ENCODE peak calls at places on chromosomes 11 and 22, in seven cellular contexts. Q is heart left ventricle; G is GM23338; D is kidney; A is colonic mucosa; Z is CD4-positive, CD25-positive, alpha-beta regulatory T cell; X is substantia nigra. I is an unnamed sample.

GRCh38 chr22:26554956-26555355 is 35.0 kb downstream of the TPST2 start:
- DNase-seq in A (no peak), X (no peak), Z (no peak), Q (no peak), D (no peak), G (peak; percentile 87), I (no peak)

GRCh38 chr11:126467046-126467370 is 111.5 kb downstream of the ST3GAL4 start:
- DNase-seq in X (no peak), Q (no peak), G (no peak), D (no peak), Z (no peak), A (no peak), I (no peak)

GRCh38 chr11:5369793-5370192 is 13.8 kb upstream of the OR51M1 start:
- DNase-seq in Q (no peak), A (no peak), Z (no peak), D (no peak), X (no peak), G (peak; percentile 34), I (no peak)

GRCh38 chr11:57349491-57350274 is 11.5 kb downstream of the P2RX3 start:
- DNase-seq in D (peak; percentile 82), G (peak; percentile 85), Q (peak; percentile 79), Z (peak; percentile 39), X (peak; percentile 46), A (peak; percentile 68), I (peak; percentile 36)

GRCh38 chr11:122954455-122954854 is 27.2 kb downstream of the BSX start:
- DNase-seq in X (no peak), Z (no peak), Q (no peak), G (no peak), D (no peak), A (no peak), I (no peak)

GRCh38 chr22:30861688-30862552 is 106.7 kb downstream of the MORC2 start:
- DNase-seq in A (no peak), X (no peak), G (no peak), Q (no peak), Z (no peak), D (peak; percentile 57), I (no peak)

GRCh38 chr22:36937319-36938027 is 24.0 kb downstream of the CSF2RB start:
- DNase-seq in D (peak; percentile 59), A (no peak), X (no peak), G (no peak), Z (no peak), Q (no peak), I (no peak)

GRCh38 chr22:27129266-27129665 is 471.9 kb downstream of the MIAT start:
- DNase-seq in D (no peak), G (no peak), Z (no peak), X (no peak), A (no peak), Q (no peak), I (no peak)

GRCh38 chr22:28819253-28820096 is 19.1 kb upstream of the XBP1 start:
- DNase-seq in G (no peak), A (peak; percentile 81), Z (no peak), X (no peak), Q (no peak), D (peak; percentile 37), I (no peak)

GRCh38 chr11:119720311-119720710 is 8.7 kb downstream of the NECTIN1 start:
- DNase-seq in X (no peak), Z (no peak), D (no peak), Q (no peak), A (no peak), G (no peak), I (no peak)

GRCh38 chr11:43708776-43709175 is 28.2 kb downstream of the HSD17B12 start:
- DNase-seq in D (no peak), Q (no peak), G (peak; percentile 27), Z (no peak), X (no peak), A (no peak), I (no peak)

GRCh38 chr11:119316729-119317591 is at the start of gene MCAM:
- DNase-seq in G (peak; percentile 66), A (no peak), Z (no peak), D (peak; percentile 88), X (peak; percentile 43), Q (peak; percentile 63), I (peak; percentile 28)

GRCh38 chr11:26710489-26710888 is 11.4 kb downstream of the SLC5A12 start:
- DNase-seq in Q (no peak), G (no peak), Z (no peak), X (no peak), D (no peak), A (no peak), I (no peak)

GRCh38 chr11:76653674-76654309 is 16.8 kb downstream of the LRRC32 start:
- DNase-seq in G (no peak), A (peak; percentile 38), Q (peak; percentile 71), X (no peak), D (peak; percentile 88), Z (no peak), I (peak; percentile 65)

GRCh38 chr11:76610871-76611475 is 59.6 kb downstream of the LRRC32 start:
- DNase-seq in G (no peak), A (peak; percentile 15), X (no peak), D (no peak), Z (no peak), Q (peak; percentile 69), I (peak; percentile 18)

GRCh38 chr11:107275632-107276031 is 182.0 kb downstream of the CWF19L2 start:
- DNase-seq in Q (no peak), X (no peak), Z (no peak), D (no peak), A (no peak), G (no peak), I (no peak)

GRCh38 chr11:69487391-69487790 is 5.9 kb downstream of the LINC01488 start:
- DNase-seq in G (no peak), A (no peak), D (peak; percentile 43), Z (no peak), X (no peak), Q (no peak), I (no peak)

GRCh38 chr11:69489031-69489745 is 7.7 kb downstream of the LINC01488 start:
- DNase-seq in Q (peak; percentile 74), X (no peak), A (no peak), Z (no peak), D (peak; percentile 60), G (no peak), I (no peak)

GRCh38 chr11:69487849-69488542 is 6.5 kb downstream of the LINC01488 start:
- DNase-seq in Q (no peak), X (no peak), A (no peak), Z (no peak), D (peak; percentile 48), G (no peak), I (no peak)

GRCh38 chr11:69489746-69490365 is 8.4 kb downstream of the LINC01488 start:
- DNase-seq in A (no peak), X (no peak), G (no peak), Q (no peak), Z (no peak), D (peak; percentile 50), I (no peak)

DNA sequence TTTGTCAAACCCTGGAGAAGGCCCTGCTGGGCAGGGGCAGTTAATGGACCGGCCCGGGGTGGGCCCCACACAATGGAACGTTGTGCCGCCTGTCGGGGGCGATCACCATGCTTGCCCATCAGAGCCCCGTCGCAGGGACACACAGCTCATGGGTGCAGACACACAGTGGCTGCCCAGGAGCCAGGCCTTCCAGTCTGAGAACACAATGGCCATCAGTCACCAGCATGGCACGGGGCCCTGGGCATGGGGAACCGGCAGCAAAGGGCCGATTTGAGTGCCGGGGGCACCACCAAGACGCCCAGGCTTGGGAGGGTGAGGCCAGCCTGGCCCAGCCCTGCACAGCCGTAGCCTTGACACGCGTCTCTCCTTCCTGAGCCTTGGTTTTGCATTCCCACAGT is 7.1 kb downstream of the LINC01488 start:
- DNase-seq in X (no peak), G (no peak), Q (no peak), A (no peak), Z (no peak), D (peak; percentile 51), I (no peak)
- H3K27ac ChIP-seq in X (no peak overlapping the region), G (no peak overlapping the region), Q (peak overlapping the region; percentile 88), A (no peak overlapping the region), Z (no peak overlapping the region), D (no peak overlapping the region), I (no peak overlapping the region)

DNA sequence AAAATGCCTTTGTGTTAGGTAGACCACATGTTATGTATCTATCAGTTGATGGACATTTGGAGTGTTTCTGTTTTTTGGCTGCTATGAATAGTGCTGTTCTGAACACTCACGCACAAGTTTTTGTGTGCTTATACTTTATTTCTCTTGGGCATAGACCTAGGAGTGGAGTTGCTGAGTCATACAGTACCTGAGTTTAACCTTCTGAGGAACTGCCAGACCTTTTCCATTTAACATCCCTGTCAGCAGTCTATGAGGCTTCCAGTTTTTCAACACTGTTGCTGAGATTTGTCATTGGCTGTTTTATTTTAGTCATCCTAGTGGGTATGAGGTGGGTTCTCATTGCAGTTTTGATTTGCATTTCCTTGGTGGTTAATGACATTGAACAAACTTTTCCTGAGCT is 4.4 kb downstream of the CTTN start:
- DNase-seq in X (no peak), Z (no peak), Q (no peak), A (no peak), G (no peak), D (no peak), I (no peak)
- H3K27ac ChIP-seq in X (no peak overlapping the region), Z (no peak overlapping the region), Q (peak overlapping the region; percentile 0), A (no peak overlapping the region), G (no peak overlapping the region), D (no peak overlapping the region), I (no peak overlapping the region)

DNA sequence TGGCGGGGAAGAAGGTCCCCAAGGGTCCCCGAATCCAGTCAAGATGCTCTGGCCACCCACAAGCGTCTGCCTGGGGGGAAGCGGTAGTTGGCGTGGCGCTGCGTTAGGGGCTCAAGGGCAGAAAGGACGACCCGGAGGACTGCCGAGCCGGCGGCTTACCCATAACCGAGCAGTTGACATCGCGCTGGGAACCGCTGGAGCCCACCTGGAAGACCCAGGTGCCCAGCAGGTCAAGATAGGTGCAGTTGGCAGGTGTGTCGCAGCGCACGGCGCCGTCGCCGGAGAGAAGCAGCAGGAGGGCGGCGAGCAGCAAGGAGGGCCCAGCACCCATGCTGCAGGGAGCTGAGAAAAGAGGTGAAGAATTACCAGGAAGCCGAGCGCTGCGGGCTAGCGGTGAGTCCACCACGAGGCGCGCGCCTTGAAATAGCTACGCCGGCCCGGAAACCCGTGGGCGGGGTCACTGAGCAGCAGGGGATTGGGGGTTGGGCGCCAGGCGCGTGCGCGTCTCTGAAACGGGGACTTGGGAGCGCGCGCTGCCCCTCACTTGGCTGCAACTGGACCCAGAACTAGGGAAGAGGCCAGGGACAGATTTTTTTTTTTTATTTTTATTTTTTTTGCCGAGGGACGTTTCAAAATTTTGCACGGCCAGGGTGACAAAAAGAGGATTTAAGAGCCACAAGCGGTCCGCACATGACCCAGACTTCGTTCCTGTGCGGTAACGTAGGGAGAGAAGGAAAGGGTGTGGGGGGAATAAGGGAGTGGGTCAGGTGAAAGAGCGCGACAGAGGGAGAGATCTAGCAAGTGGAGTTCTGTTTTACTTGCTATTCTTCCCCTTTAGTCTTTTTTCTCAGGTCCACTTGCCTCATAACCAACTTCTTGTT is at the start of gene CTSC:
- DNase-seq in X (peak; percentile 51), G (peak; percentile 98), D (peak; percentile 98), Z (peak; percentile 89), Q (peak; percentile 92), A (peak; percentile 96), I (peak; percentile 9)
- H3K27ac ChIP-seq in X (peak within 1 kb of the TSS; percentile 66), G (peak within 1 kb of the TSS; percentile 87), D (peak within 1 kb of the TSS; percentile 79), Z (peak within 1 kb of the TSS; percentile 81), Q (peak within 1 kb of the TSS; percentile 78), A (peak within 1 kb of the TSS; percentile 82), I (no peak within 1 kb of the TSS)

GRCh38 chr22:47379037-47379436 is 616.6 kb downstream of the TBC1D22A start:
- DNase-seq in Z (no peak), X (no peak), A (no peak), G (no peak), Q (no peak), D (no peak), I (no peak)
- H3K27ac ChIP-seq in Z (no peak overlapping the region), X (no peak overlapping the region), A (no peak overlapping the region), G (no peak overlapping the region), Q (no peak overlapping the region), D (no peak overlapping the region), I (no peak overlapping the region)

GRCh38 chr11:36002196-36002595 is 58.3 kb downstream of the LDLRAD3 start:
- DNase-seq in G (peak; percentile 48), Q (no peak), Z (no peak), X (peak; percentile 38), A (no peak), D (no peak), I (no peak)
- H3K27ac ChIP-seq in G (no peak overlapping the region), Q (no peak overlapping the region), Z (no peak overlapping the region), X (peak overlapping the region; percentile 70), A (no peak overlapping the region), D (no peak overlapping the region), I (no peak overlapping the region)

I was measured in SJSA1.